ENCODE peak calls at places on chromosomes 16 and 17, in seven cellular contexts. P, X, L, F, U, J and D are unnamed samples.

GRCh38 chr17:52482271-52482670 is 323.8 kb upstream of the CA10 start:
- DNase-seq in P (no peak), X (no peak), L (no peak), F (no peak), U (no peak), J (no peak), D (no peak)

GRCh38 chr16:89187337-89188063 is 12.8 kb downstream of the SLC22A31 start:
- DNase-seq in P (no peak), X (no peak), L (no peak), F (peak), U (no peak), J (no peak), D (no peak)

GRCh38 chr17:4444782-4445473 is 11.2 kb downstream of the SPNS3 start:
- DNase-seq in P (no peak), X (no peak), L (peak), F (peak), U (no peak), J (peak), D (no peak)

GRCh38 chr17:82536220-82537201 is 17.0 kb downstream of the FOXK2 start:
- DNase-seq in P (peak), X (peak), L (peak), F (no peak), U (no peak), J (no peak), D (peak)

GRCh38 chr17:18008496-18009268 is 30.3 kb downstream of the ATPAF2 start:
- DNase-seq in P (peak), X (no peak), L (no peak), F (no peak), U (no peak), J (no peak), D (no peak)

GRCh38 chr16:83137326-83137770 is 510.6 kb downstream of the CDH13 start:
- DNase-seq in P (peak), X (peak), L (no peak), F (no peak), U (no peak), J (peak), D (peak)

GRCh38 chr17:71441098-71441497 is 679.7 kb upstream of the SOX9 start:
- DNase-seq in P (peak), X (no peak), L (no peak), F (no peak), U (no peak), J (no peak), D (no peak)

GRCh38 chr17:72691601-72692000 is 400.9 kb downstream of the SLC39A11 start:
- DNase-seq in P (peak), X (no peak), L (no peak), F (no peak), U (no peak), J (no peak), D (no peak)

GRCh38 chr16:52545544-52546262 is 1.2 kb downstream of the TOX3 start:
- DNase-seq in P (no peak), X (no peak), L (no peak), F (no peak), U (no peak), J (peak), D (no peak)

GRCh38 chr16:50234771-50235556 is 31.4 kb upstream of the ADCY7 start:
- DNase-seq in P (no peak), X (no peak), L (no peak), F (no peak), U (no peak), J (no peak), D (no peak)

GRCh38 chr17:69367298-69367697 is 40.4 kb upstream of the ABCA5 start:
- DNase-seq in P (no peak), X (no peak), L (no peak), F (no peak), U (no peak), J (no peak), D (no peak)

GRCh38 chr16:75529959-75530358 is 5.9 kb downstream of the CHST5 start:
- DNase-seq in P (no peak), X (no peak), L (no peak), F (no peak), U (no peak), J (no peak), D (no peak)

GRCh38 chr17:17156107-17156506 is 50.0 kb downstream of the PLD6 start:
- DNase-seq in P (peak), X (no peak), L (no peak), F (no peak), U (no peak), J (no peak), D (no peak)

GRCh38 chr17:8857919-8858318 is 9.6 kb downstream of the PIK3R6 start:
- DNase-seq in P (peak), X (no peak), L (peak), F (no peak), U (no peak), J (no peak), D (no peak)

GRCh38 chr17:34639706-34640425 is 60.5 kb downstream of the TMEM132E start:
- DNase-seq in P (no peak), X (no peak), L (no peak), F (no peak), U (no peak), J (no peak), D (no peak)

GRCh38 chr17:54956802-54957201 is 11.7 kb downstream of the COX11 start:
- DNase-seq in P (peak), X (no peak), L (no peak), F (no peak), U (no peak), J (no peak), D (no peak)
- TF ChIP-seq CTCF in P (no peak), X (no peak), L (no peak), F (no peak), U (no peak), J (no peak), D (no peak)

GRCh38 chr17:57997085-57997809 is 9.2 kb upstream of the VEZF1 start:
- DNase-seq in P (no peak), X (no peak), L (no peak), F (no peak), U (no peak), J (no peak), D (no peak)

GRCh38 chr17:57995076-57995956 is 7.3 kb upstream of the VEZF1 start:
- DNase-seq in P (peak), X (peak), L (peak), F (peak), U (peak), J (peak), D (peak)

GRCh38 chr17:57994436-57994835 is 6.4 kb upstream of the VEZF1 start:
- DNase-seq in P (no peak), X (no peak), L (no peak), F (no peak), U (no peak), J (no peak), D (no peak)

GRCh38 chr17:57991537-57991936 is 3.5 kb upstream of the VEZF1 start:
- DNase-seq in P (no peak), X (no peak), L (no peak), F (no peak), U (no peak), J (no peak), D (no peak)

DNA sequence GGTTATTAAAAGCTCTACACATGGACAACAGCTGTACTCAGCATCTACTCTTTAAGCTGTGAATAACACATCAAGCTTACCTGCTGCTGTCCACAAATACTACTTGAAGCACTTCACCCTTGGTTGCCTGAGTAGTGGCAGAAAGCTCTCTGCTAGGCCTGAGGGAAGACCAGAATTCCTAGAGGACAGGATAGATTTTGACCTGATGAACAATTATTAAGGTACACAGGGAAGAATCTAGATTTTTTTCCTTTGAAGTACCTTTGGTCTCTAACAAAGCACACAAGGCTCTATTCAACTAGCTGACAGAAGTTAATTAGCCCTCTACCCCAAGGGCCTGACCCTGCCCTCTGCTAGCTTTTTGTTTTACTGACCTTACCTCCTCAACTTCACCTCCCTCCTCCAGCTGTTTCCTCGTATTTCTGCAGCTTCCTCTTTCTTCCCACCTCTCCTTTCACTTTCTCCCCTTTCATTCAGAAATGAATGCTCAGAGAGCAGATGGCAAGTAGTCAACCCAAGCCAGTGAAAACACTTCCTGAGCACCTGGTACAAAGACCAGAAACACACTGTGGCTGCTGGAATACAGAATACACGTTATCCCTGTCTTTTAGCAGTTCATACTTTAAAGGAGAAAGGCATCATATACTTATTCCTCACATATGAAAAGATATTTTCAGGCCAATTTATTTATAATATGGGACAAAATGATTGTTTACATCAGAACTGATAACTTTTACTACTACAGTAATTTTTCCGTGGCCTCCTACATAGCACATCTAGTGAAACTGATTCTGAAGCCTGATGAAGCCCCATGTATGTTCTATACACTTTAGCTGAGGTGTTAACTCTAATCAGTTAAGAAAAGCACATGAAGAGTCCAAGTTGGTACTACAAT is 5.7 kb upstream of the VEZF1 start:
- DNase-seq in P (no peak), X (no peak), L (no peak), F (no peak), U (no peak), J (no peak), D (no peak)
- TF ChIP-seq CTCF in P (no peak), X (no peak), L (no peak), F (no peak), U (no peak), J (no peak), D (no peak)

DNA sequence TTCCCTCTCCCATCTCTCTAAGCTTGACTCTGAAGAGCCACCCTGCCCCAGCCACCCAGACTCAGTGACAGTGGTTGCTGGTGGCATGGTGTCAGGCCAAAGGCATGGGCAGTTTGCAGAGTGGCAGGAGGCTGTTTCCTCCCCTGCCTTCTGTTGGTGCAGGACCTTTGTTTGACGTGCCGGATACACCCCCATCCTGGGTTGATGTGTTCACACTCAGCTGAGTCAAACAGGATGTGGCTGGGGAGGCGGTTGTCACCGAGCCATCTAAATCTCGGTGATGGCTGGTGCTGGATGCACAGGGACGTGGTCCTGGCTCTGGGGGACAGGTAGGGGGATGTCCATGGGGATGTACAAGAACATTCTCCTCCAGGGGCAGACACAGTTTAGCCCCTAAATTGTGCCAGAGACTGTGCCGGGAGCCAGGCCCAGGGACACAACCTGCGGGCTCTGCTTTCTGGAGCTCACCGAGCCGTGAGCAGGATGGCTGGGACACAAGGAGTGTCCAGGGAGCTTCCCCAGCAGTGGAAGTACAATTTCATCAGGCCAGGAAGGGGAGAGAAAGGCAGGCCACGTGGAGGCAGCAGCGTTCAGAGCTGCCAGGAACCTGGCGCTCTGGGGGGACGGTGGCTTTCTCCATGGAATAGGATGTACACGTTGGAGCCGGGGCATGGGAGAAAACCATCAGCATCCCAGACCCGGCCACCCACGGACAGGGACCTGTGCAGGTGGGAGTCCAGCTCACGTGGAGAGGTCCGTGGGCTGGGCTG is 264.2 kb downstream of the SEC14L1 start:
- DNase-seq in P (peak), X (peak), L (peak), F (no peak), U (no peak), J (peak), D (no peak)
- TF ChIP-seq CTCF in P (no peak), X (no peak), L (no peak), F (no peak), U (no peak), J (no peak), D (no peak)

DNA sequence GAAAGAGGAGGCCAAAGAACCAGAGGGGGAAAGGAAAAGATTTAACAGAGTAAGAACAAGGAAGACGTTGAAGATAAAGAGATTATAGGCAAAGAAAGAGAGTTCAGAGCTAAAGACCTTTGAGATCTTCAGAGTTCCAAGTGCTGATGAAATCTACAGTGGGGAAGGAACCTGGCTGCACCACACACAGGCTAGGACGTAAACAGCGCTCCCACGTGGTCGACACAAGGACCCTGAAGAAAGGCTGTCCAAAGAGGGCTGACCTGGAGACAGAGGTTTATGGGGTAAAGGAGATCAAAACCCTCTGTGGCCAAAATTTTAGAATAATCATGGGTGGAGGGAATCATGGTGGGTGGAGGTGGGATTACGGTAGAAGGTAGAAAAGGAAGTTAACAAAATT is 121.6 kb downstream of the PMP22 start:
- DNase-seq in P (no peak), X (no peak), L (no peak), F (no peak), U (no peak), J (no peak), D (no peak)
- TF ChIP-seq CTCF in P (no peak), X (no peak), L (no peak), F (no peak), U (no peak), J (no peak), D (no peak)